ENCODE peak calls at places on chromosomes 13 and 19, in eight cellular contexts. C is GM12864, O is bronchial epithelial cell, A is neural progenitor cell, P is dermis microvascular lymphatic vessel endothelial cell, L is PC-9, N is Karpas-422, R is H54. B is an unnamed sample.
A peak's percentile ranks its signal among the peaks of the same experiment; 100 is the strongest.

GRCh38 chr19:30733826-30734550 is 361.8 kb downstream of the ZNF536 start:
- DNase-seq in C (no peak), O (no peak), A (peak; percentile 64), P (no peak), L (no peak), N (no peak), R (no peak), B (no peak)

GRCh38 chr13:102870677-102871415 is 25.0 kb downstream of the ERCC5 start:
- DNase-seq in C (no peak), O (peak; percentile 39), A (peak; percentile 80), P (no peak), L (peak; percentile 43), N (peak; percentile 85), R (peak; percentile 38), B (peak; percentile 74)

GRCh38 chr19:7191946-7192691 is 102.1 kb downstream of the INSR start:
- DNase-seq in C (no peak), O (no peak), A (no peak), P (no peak), L (no peak), N (no peak), R (no peak), B (no peak)

GRCh38 chr13:64165826-64166225 is 2750.2 kb upstream of the PCDH20 start:
- DNase-seq in C (no peak), O (no peak), A (no peak), P (no peak), L (no peak), N (no peak), R (no peak), B (no peak)

GRCh38 chr19:38877781-38878574 is at the start of gene RINL:
- DNase-seq in C (peak; percentile 49), O (peak; percentile 21), A (no peak), P (no peak), L (no peak), N (peak; percentile 89), R (no peak), B (peak; percentile 21)

GRCh38 chr19:39966617-39967016 is 4.3 kb upstream of the PSMC4 start:
- DNase-seq in C (no peak), O (no peak), A (no peak), P (no peak), L (no peak), N (no peak), R (no peak), B (no peak)

GRCh38 chr19:10634430-10634829 is 9.1 kb downstream of the SLC44A2 start:
- DNase-seq in C (no peak), O (no peak), A (no peak), P (no peak), L (no peak), N (no peak), R (no peak), B (no peak)

GRCh38 chr19:38838986-38839761 is 7.6 kb upstream of the ECH1 start:
- DNase-seq in C (no peak), O (peak; percentile 15), A (no peak), P (no peak), L (no peak), N (no peak), R (no peak), B (no peak)

B was measured in lung microvascular endothelial cell.